ENCODE peak calls at places on chromosomes 4 and X, in seven cellular contexts. A is ovary, P is right atrium auricular region, Y is HepG2, L is heart left ventricle, T is HCT116, X is Peyer's patch. G is an unnamed sample. For H3K9me3, the result is how much of the 10 kb centered on the place peaks cover.

GRCh38 chr4:15912961-15913630 is 25.4 kb downstream of the FGFBP1 start:
- DNase-seq in P (no peak), L (no peak), Y (no peak), T (no peak), X (no peak), A (no peak), G (no peak)

GRCh38 chrX:11530621-11531020 is 135.1 kb downstream of the ARHGAP6 start:
- DNase-seq in Y (no peak), A (peak), P (no peak), T (no peak), X (no peak), L (no peak), G (no peak)

GRCh38 chr4:92406488-92406887 is 102.7 kb downstream of the GRID2 start:
- DNase-seq in P (no peak), T (no peak), L (no peak), X (no peak), Y (no peak), A (no peak), G (no peak)

GRCh38 chr4:39994356-39994755 is 16.6 kb upstream of the PDS5A start:
- DNase-seq in A (no peak), Y (no peak), P (no peak), L (no peak), T (no peak), X (no peak), G (no peak)

GRCh38 chr4:10007436-10007740 is 13.9 kb downstream of the SLC2A9 start:
- DNase-seq in L (no peak), T (no peak), Y (no peak), X (no peak), P (no peak), A (no peak), G (no peak)

GRCh38 chr4:39565925-39566630 is 38.8 kb upstream of the UGDH start:
- DNase-seq in T (no peak), A (no peak), Y (no peak), P (no peak), L (no peak), X (no peak), G (no peak)

GRCh38 chr4:169253087-169253675 is 17.6 kb downstream of the SH3RF1 start:
- DNase-seq in P (no peak), X (no peak), T (no peak), Y (no peak), A (no peak), L (no peak), G (no peak)

GRCh38 chr4:169045862-169046584 is 36.0 kb upstream of the CBR4 start:
- DNase-seq in T (no peak), A (no peak), Y (no peak), L (no peak), P (no peak), X (no peak), G (no peak)

GRCh38 chr4:47926667-47927258 is 12.4 kb upstream of the NFXL1 start:
- DNase-seq in A (peak), P (peak), X (peak), L (peak), Y (peak), T (peak), G (no peak)

GRCh38 chr4:63349674-63350025 is 1059.6 kb downstream of the TECRL start:
- DNase-seq in X (no peak), A (no peak), P (no peak), T (no peak), Y (no peak), L (no peak), G (no peak)

DNA sequence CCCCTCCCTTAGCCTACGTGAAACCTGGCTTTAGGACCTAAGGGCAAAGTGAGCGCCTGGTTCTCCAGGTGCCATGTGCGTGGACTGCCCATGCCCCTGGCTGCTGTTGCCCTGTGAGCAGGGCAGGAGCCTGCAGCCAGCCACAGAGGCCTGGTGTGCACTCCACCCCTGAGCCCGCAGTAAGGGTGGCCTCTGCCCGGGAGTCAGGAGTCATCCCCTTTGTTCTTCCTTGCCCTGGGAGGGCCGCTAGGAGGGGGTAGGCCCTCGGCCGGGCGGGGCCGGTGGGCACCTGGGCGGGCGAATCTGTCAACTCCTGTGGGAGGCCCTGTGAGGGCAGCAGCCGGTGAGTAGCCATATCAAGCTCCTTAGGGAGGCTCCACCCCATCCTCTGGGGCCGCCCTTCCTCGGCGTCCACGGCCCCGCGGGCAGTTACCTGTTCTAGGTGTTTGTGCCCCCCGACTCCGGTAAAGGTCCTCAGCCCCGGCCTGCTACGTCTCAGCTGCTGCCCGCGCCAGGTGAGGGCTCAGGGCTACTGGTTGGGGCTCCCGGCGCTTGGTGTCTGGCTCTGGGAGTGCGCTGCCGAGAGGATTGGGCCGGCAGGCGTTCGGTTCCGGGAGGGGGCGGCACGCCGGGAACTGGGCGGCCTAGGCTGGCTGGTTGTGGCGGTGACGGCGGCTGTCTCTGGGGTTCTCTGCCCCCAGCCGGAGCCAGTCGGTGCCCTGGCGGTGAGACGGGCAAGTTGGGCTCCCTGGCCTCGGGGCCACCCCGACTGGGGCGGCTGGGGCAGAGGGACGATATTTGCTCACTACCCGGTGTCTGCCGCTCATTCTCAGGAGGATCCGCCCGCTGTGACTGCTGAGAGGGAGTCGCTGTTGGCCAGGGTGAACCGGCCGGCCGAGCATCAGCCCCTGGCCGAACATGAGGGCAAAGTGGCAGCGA is 1060.2 kb downstream of the TECRL start:
- DNase-seq in A (peak), T (no peak), X (peak), P (no peak), L (peak), Y (no peak), G (no peak)
- H3K9me3 ChIP-seq in A (under half), T (under half), X (under half), P (under half), L (under half), Y (half or more), G (under half)

GRCh38 chr4:59570850-59571476 is 1629.2 kb upstream of the ADGRL3 start:
- DNase-seq in T (no peak), P (no peak), Y (no peak), A (no peak), L (no peak), X (no peak), G (no peak)
- H3K27ac ChIP-seq in T (no peak), P (no peak), Y (no peak), A (no peak), L (no peak), X (no peak), G (no peak)

GRCh38 chrX:53316121-53316859 is 34.9 kb upstream of the IQSEC2 start:
- DNase-seq in A (no peak), P (no peak), L (no peak), X (no peak), Y (no peak), T (no peak), G (no peak)
- H3K9me3 ChIP-seq in A (under half), P (under half), L (under half), X (under half), Y (under half), T (under half), G (under half)

GRCh38 chrX:72260448-72260847 is 16.6 kb downstream of the RPS4X start:
- DNase-seq in P (no peak), T (no peak), Y (no peak), L (no peak), X (no peak), A (no peak), G (no peak)
- H3K27ac ChIP-seq in P (no peak), T (no peak), Y (no peak), L (no peak), X (no peak), A (no peak), G (no peak)

DNA sequence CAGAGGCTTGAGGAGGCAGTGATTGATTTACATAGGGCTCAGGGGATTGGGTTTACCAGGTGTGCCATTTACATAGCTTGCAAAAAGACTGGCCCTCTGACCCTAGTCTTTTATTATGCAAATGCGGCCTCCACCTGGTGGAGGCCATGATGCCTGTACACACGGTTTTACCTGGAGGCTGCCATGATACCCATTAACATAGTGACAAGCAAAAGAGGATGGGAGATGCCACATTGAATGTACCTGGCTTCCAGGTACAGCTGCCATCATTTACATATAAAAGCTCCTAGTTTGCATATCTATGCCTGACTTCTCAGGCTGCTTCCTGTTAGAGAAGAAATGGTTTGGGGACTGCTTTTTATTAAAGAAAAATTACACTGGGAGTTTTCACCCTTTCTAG is 72.0 kb downstream of the NEXMIF start:
- DNase-seq in X (no peak), P (no peak), Y (no peak), T (no peak), L (no peak), A (no peak), G (no peak)
- H3K9me3 ChIP-seq in X (under half), P (under half), Y (under half), T (under half), L (under half), A (under half), G (under half)

DNA sequence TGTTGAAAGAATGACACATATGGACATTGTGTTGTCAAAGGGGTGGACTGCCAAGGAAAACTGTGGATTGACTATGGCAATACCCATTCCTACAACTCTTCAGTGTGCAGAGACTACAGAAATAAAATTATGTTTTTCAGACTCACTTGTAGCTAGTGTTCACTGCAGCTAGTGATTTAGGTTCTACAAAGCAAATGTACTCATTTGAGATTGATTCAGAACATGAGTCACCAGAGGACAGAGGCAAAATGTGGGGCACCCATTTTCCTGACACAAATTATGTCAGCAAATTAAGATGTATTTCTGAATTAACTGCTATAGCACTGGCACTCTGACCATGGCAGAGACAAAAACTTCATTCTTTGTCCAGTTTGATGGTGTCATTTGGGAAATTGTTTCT is 40.7 kb downstream of the SPCS3 start:
- DNase-seq in X (no peak), T (no peak), L (no peak), Y (no peak), P (no peak), A (no peak), G (no peak)
- H3K27ac ChIP-seq in X (no peak), T (no peak), L (no peak), Y (no peak), P (no peak), A (no peak), G (no peak)

GRCh38 chr4:71860643-71861042 is 76.8 kb upstream of the GC start:
- DNase-seq in Y (peak), A (no peak), X (no peak), L (no peak), P (no peak), T (peak), G (no peak)

GRCh38 chr4:71866212-71866885 is 82.5 kb upstream of the GC start:
- DNase-seq in A (no peak), L (no peak), T (no peak), X (no peak), Y (no peak), P (no peak), G (no peak)

GRCh38 chr4:71864380-71864779 is 80.5 kb upstream of the GC start:
- DNase-seq in Y (no peak), P (no peak), T (no peak), X (no peak), A (no peak), L (no peak), G (no peak)

GRCh38 chr4:71863457-71863856 is 79.6 kb upstream of the GC start:
- DNase-seq in T (no peak), P (no peak), Y (no peak), L (no peak), X (no peak), A (no peak), G (no peak)

GRCh38 chr4:71862315-71862714 is 78.4 kb upstream of the GC start:
- DNase-seq in Y (no peak), X (no peak), P (no peak), L (no peak), A (no peak), T (no peak), G (no peak)
- H3K9me3 ChIP-seq in Y (half or more), X (under half), P (under half), L (under half), A (under half), T (under half), G (under half)

G was measured in thoracic aorta.